ENCODE peak calls at places on chromosomes 11 and 22, in ten cellular contexts. One of them, this sample, is unnamed.
A peak's percentile ranks its signal among the peaks of the same experiment; 100 is the strongest.

GRCh38 chr11:8028766-8029165 is 41.6 kb downstream of the EIF3F start:
- DNase-seq in stomach: no peak
- DNase-seq in endothelial cell of umbilical vein: no peak
- DNase-seq in sigmoid colon: no peak
- DNase-seq in K562: no peak
- DNase-seq in transverse colon: no peak
- DNase-seq in HepG2: no peak
- DNase-seq in HCT116: no peak
- DNase-seq in prostate gland: no peak
- DNase-seq in breast epithelium: no peak
- DNase-seq in this sample: peak; percentile 27

GRCh38 chr11:117384045-117384444 is 56.4 kb downstream of the CEP164 start:
- DNase-seq in breast epithelium: no peak
- DNase-seq in transverse colon: no peak
- DNase-seq in HCT116: no peak
- DNase-seq in prostate gland: no peak
- DNase-seq in endothelial cell of umbilical vein: peak; percentile 36
- DNase-seq in K562: no peak
- DNase-seq in stomach: no peak
- DNase-seq in HepG2: peak; percentile 13
- DNase-seq in sigmoid colon: peak; percentile 7
- DNase-seq in this sample: no peak

GRCh38 chr22:48585916-48586798 is 1241.5 kb downstream of the BRD1 start:
- DNase-seq in endothelial cell of umbilical vein: no peak
- DNase-seq in stomach: no peak
- DNase-seq in prostate gland: no peak
- DNase-seq in HCT116: no peak
- DNase-seq in transverse colon: no peak
- DNase-seq in HepG2: no peak
- DNase-seq in K562: no peak
- DNase-seq in breast epithelium: no peak
- DNase-seq in sigmoid colon: no peak
- DNase-seq in this sample: no peak

GRCh38 chr11:70877151-70877550 is 375.2 kb downstream of the SHANK2 start:
- DNase-seq in stomach: no peak
- DNase-seq in HepG2: no peak
- DNase-seq in HCT116: no peak
- DNase-seq in prostate gland: no peak
- DNase-seq in transverse colon: no peak
- DNase-seq in sigmoid colon: no peak
- DNase-seq in endothelial cell of umbilical vein: no peak
- DNase-seq in breast epithelium: no peak
- DNase-seq in K562: no peak
- DNase-seq in this sample: no peak

GRCh38 chr22:43110927-43111623 is 525 bp downstream of the BIK start:
- DNase-seq in HepG2: no peak
- DNase-seq in sigmoid colon: no peak
- DNase-seq in breast epithelium: peak; percentile 72
- DNase-seq in transverse colon: peak; percentile 66
- DNase-seq in stomach: peak; percentile 76
- DNase-seq in HCT116: no peak
- DNase-seq in K562: peak; percentile 15
- DNase-seq in prostate gland: peak; percentile 57
- DNase-seq in endothelial cell of umbilical vein: no peak
- DNase-seq in this sample: peak; percentile 84

GRCh38 chr22:46671824-46672432 is 51.7 kb downstream of the GRAMD4 start:
- DNase-seq in prostate gland: no peak
- DNase-seq in HepG2: no peak
- DNase-seq in breast epithelium: no peak
- DNase-seq in sigmoid colon: no peak
- DNase-seq in transverse colon: no peak
- DNase-seq in endothelial cell of umbilical vein: no peak
- DNase-seq in HCT116: no peak
- DNase-seq in stomach: no peak
- DNase-seq in K562: no peak
- DNase-seq in this sample: no peak

GRCh38 chr22:48135641-48136040 is 1373.2 kb downstream of the TBC1D22A start:
- DNase-seq in stomach: no peak
- DNase-seq in sigmoid colon: no peak
- DNase-seq in endothelial cell of umbilical vein: no peak
- DNase-seq in HepG2: no peak
- DNase-seq in transverse colon: no peak
- DNase-seq in prostate gland: no peak
- DNase-seq in breast epithelium: no peak
- DNase-seq in K562: no peak
- DNase-seq in HCT116: no peak
- DNase-seq in this sample: no peak

GRCh38 chr11:1618231-1618630 is 3.7 kb downstream of the KRTAP5-4 start:
- DNase-seq in endothelial cell of umbilical vein: no peak
- DNase-seq in stomach: no peak
- DNase-seq in HepG2: no peak
- DNase-seq in prostate gland: no peak
- DNase-seq in breast epithelium: no peak
- DNase-seq in sigmoid colon: no peak
- DNase-seq in HCT116: no peak
- DNase-seq in transverse colon: no peak
- DNase-seq in K562: no peak
- DNase-seq in this sample: no peak

GRCh38 chr11:122791411-122791810 is 46.9 kb upstream of the CRTAM start:
- DNase-seq in HepG2: no peak
- DNase-seq in breast epithelium: no peak
- DNase-seq in sigmoid colon: no peak
- DNase-seq in stomach: no peak
- DNase-seq in HCT116: no peak
- DNase-seq in endothelial cell of umbilical vein: no peak
- DNase-seq in K562: no peak
- DNase-seq in prostate gland: no peak
- DNase-seq in transverse colon: no peak
- DNase-seq in this sample: no peak

GRCh38 chr22:29766632-29767288 is at the start of gene ZMAT5:
- DNase-seq in HCT116: peak; percentile 97
- DNase-seq in breast epithelium: peak; percentile 96
- DNase-seq in endothelial cell of umbilical vein: peak; percentile 96
- DNase-seq in transverse colon: peak; percentile 96
- DNase-seq in stomach: peak; percentile 97
- DNase-seq in prostate gland: peak; percentile 97
- DNase-seq in HepG2: peak; percentile 96
- DNase-seq in K562: peak; percentile 90
- DNase-seq in sigmoid colon: peak; percentile 97
- DNase-seq in this sample: peak; percentile 98
- TF ChIP-seq POLR2AphosphoS5 in HCT116: peak; percentile 91
- TF ChIP-seq POLR2AphosphoS5 in breast epithelium: peak; percentile 36
- TF ChIP-seq POLR2AphosphoS5 in endothelial cell of umbilical vein: peak; percentile 45
- TF ChIP-seq POLR2AphosphoS5 in transverse colon: peak; percentile 93
- TF ChIP-seq POLR2AphosphoS5 in stomach: peak; percentile 74
- TF ChIP-seq POLR2AphosphoS5 in prostate gland: peak; percentile 96
- TF ChIP-seq POLR2AphosphoS5 in HepG2: peak; percentile 75
- TF ChIP-seq POLR2AphosphoS5 in K562: peak; percentile 41
- TF ChIP-seq POLR2AphosphoS5 in sigmoid colon: peak; percentile 80
- TF ChIP-seq POLR2AphosphoS5 in this sample: peak; percentile 89

GRCh38 chr11:27705873-27706820 is 5.9 kb upstream of the BDNF start:
- DNase-seq in breast epithelium: no peak
- DNase-seq in K562: peak; percentile 60
- DNase-seq in endothelial cell of umbilical vein: peak; percentile 6
- DNase-seq in HCT116: no peak
- DNase-seq in transverse colon: no peak
- DNase-seq in sigmoid colon: no peak
- DNase-seq in prostate gland: no peak
- DNase-seq in HepG2: peak; percentile 20
- DNase-seq in stomach: no peak
- DNase-seq in this sample: no peak
- H3K4me1 ChIP-seq in breast epithelium: peaks cover 4% of the 10 kb centered on the region
- H3K4me1 ChIP-seq in K562: no peaks in the 10 kb centered on the region
- H3K4me1 ChIP-seq in endothelial cell of umbilical vein: no peaks in the 10 kb centered on the region
- H3K4me1 ChIP-seq in HCT116: peaks cover 22% of the 10 kb centered on the region
- H3K4me1 ChIP-seq in transverse colon: peaks cover 3% of the 10 kb centered on the region
- H3K4me1 ChIP-seq in sigmoid colon: peaks cover 9% of the 10 kb centered on the region
- H3K4me1 ChIP-seq in prostate gland: no peaks in the 10 kb centered on the region
- H3K4me1 ChIP-seq in HepG2: peaks cover 5% of the 10 kb centered on the region
- H3K4me1 ChIP-seq in stomach: peaks cover 8% of the 10 kb centered on the region
- H3K4me1 ChIP-seq in this sample: peaks cover 4% of the 10 kb centered on the region

DNA sequence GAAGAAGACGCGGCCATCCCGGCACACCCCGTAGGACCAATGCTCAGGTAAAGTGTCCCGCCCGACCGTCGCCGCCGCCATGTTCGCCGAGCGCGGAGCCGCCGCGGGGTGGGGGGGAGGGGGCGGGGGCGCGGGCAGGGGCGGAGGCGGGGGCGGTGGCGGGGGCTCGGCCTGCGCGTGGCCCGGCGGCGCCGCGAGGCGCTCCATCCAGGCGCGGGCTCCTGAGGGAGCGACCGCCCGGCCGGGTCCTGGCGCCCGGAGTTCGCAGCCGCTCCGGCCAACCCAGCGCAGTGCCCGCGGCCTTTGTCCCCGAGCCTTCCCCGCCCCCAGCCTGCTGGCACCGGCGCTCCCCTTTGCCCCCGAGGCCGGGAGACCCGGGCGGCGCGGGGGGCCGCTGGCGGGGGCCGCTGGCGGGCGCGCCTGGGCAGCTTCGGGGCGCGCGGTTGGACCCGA is at the start of gene PLEKHA7:
- DNase-seq in transverse colon: peak; percentile 31
- DNase-seq in stomach: peak; percentile 34
- DNase-seq in HCT116: no peak
- DNase-seq in HepG2: peak; percentile 28
- DNase-seq in prostate gland: no peak
- DNase-seq in K562: peak; percentile 48
- DNase-seq in breast epithelium: no peak
- DNase-seq in sigmoid colon: peak; percentile 47
- DNase-seq in endothelial cell of umbilical vein: no peak
- DNase-seq in this sample: peak; percentile 68
- TF ChIP-seq POLR2A in transverse colon: no peak
- TF ChIP-seq POLR2A in stomach: no peak
- TF ChIP-seq POLR2A in HCT116: no peak
- TF ChIP-seq POLR2A in HepG2: peak; percentile 50
- TF ChIP-seq POLR2A in prostate gland: no peak
- TF ChIP-seq POLR2A in K562: no peak
- TF ChIP-seq POLR2A in breast epithelium: no peak
- TF ChIP-seq POLR2A in sigmoid colon: no peak
- TF ChIP-seq POLR2A in endothelial cell of umbilical vein: no peak
- TF ChIP-seq POLR2A in this sample: no peak

GRCh38 chr22:36327922-36328551 is 59.7 kb downstream of the MYH9 start:
- DNase-seq in prostate gland: peak; percentile 72
- DNase-seq in endothelial cell of umbilical vein: peak; percentile 54
- DNase-seq in transverse colon: no peak
- DNase-seq in HCT116: no peak
- DNase-seq in K562: no peak
- DNase-seq in stomach: no peak
- DNase-seq in sigmoid colon: peak; percentile 90
- DNase-seq in HepG2: no peak
- DNase-seq in breast epithelium: no peak
- DNase-seq in this sample: no peak

GRCh38 chr22:36330655-36331305 is 57.0 kb downstream of the MYH9 start:
- DNase-seq in HCT116: no peak
- DNase-seq in transverse colon: no peak
- DNase-seq in endothelial cell of umbilical vein: peak; percentile 78
- DNase-seq in K562: no peak
- DNase-seq in stomach: no peak
- DNase-seq in sigmoid colon: no peak
- DNase-seq in breast epithelium: no peak
- DNase-seq in HepG2: no peak
- DNase-seq in prostate gland: peak; percentile 62
- DNase-seq in this sample: peak; percentile 84

GRCh38 chr22:36328635-36329216 is 59.0 kb downstream of the MYH9 start:
- DNase-seq in sigmoid colon: peak; percentile 94
- DNase-seq in stomach: peak; percentile 61
- DNase-seq in K562: peak; percentile 32
- DNase-seq in breast epithelium: peak; percentile 78
- DNase-seq in endothelial cell of umbilical vein: peak; percentile 84
- DNase-seq in prostate gland: peak; percentile 61
- DNase-seq in transverse colon: peak; percentile 56
- DNase-seq in HepG2: no peak
- DNase-seq in HCT116: no peak
- DNase-seq in this sample: peak; percentile 85

GRCh38 chr22:36330127-36330526 is 57.6 kb downstream of the MYH9 start:
- DNase-seq in breast epithelium: no peak
- DNase-seq in transverse colon: no peak
- DNase-seq in HepG2: no peak
- DNase-seq in K562: no peak
- DNase-seq in HCT116: no peak
- DNase-seq in endothelial cell of umbilical vein: no peak
- DNase-seq in prostate gland: no peak
- DNase-seq in sigmoid colon: no peak
- DNase-seq in stomach: no peak
- DNase-seq in this sample: no peak

GRCh38 chr22:36329217-36330078 is 58.3 kb downstream of the MYH9 start:
- DNase-seq in transverse colon: peak; percentile 60
- DNase-seq in K562: peak; percentile 56
- DNase-seq in HepG2: peak; percentile 89
- DNase-seq in sigmoid colon: no peak
- DNase-seq in stomach: peak; percentile 51
- DNase-seq in HCT116: peak; percentile 52
- DNase-seq in prostate gland: peak; percentile 94
- DNase-seq in breast epithelium: peak; percentile 81
- DNase-seq in endothelial cell of umbilical vein: peak; percentile 95
- DNase-seq in this sample: peak; percentile 78
- TF ChIP-seq POLR2AphosphoS5 in transverse colon: peak; percentile 75
- TF ChIP-seq POLR2AphosphoS5 in K562: no peak
- TF ChIP-seq POLR2AphosphoS5 in HepG2: no peak
- TF ChIP-seq POLR2AphosphoS5 in sigmoid colon: peak; percentile 71
- TF ChIP-seq POLR2AphosphoS5 in stomach: peak; percentile 86
- TF ChIP-seq POLR2AphosphoS5 in HCT116: no peak
- TF ChIP-seq POLR2AphosphoS5 in prostate gland: peak; percentile 97
- TF ChIP-seq POLR2AphosphoS5 in breast epithelium: peak; percentile 37
- TF ChIP-seq POLR2AphosphoS5 in endothelial cell of umbilical vein: peak; percentile 84
- TF ChIP-seq POLR2AphosphoS5 in this sample: peak; percentile 74

GRCh38 chr22:36279219-36279666 is 26.3 kb downstream of the APOL1 start:
- DNase-seq in stomach: no peak
- DNase-seq in breast epithelium: no peak
- DNase-seq in endothelial cell of umbilical vein: no peak
- DNase-seq in K562: no peak
- DNase-seq in sigmoid colon: no peak
- DNase-seq in HepG2: peak; percentile 88
- DNase-seq in prostate gland: no peak
- DNase-seq in HCT116: no peak
- DNase-seq in transverse colon: no peak
- DNase-seq in this sample: no peak
- H3K4me1 ChIP-seq in stomach: peaks cover 11% of the 10 kb centered on the region
- H3K4me1 ChIP-seq in breast epithelium: no peaks in the 10 kb centered on the region
- H3K4me1 ChIP-seq in endothelial cell of umbilical vein: no peaks in the 10 kb centered on the region
- H3K4me1 ChIP-seq in K562: no peaks in the 10 kb centered on the region
- H3K4me1 ChIP-seq in sigmoid colon: peaks cover 29% of the 10 kb centered on the region
- H3K4me1 ChIP-seq in HepG2: peaks cover 47% of the 10 kb centered on the region
- H3K4me1 ChIP-seq in prostate gland: peaks cover 3% of the 10 kb centered on the region
- H3K4me1 ChIP-seq in HCT116: no peaks in the 10 kb centered on the region
- H3K4me1 ChIP-seq in transverse colon: peaks cover 6% of the 10 kb centered on the region
- H3K4me1 ChIP-seq in this sample: peaks cover 23% of the 10 kb centered on the region

DNA sequence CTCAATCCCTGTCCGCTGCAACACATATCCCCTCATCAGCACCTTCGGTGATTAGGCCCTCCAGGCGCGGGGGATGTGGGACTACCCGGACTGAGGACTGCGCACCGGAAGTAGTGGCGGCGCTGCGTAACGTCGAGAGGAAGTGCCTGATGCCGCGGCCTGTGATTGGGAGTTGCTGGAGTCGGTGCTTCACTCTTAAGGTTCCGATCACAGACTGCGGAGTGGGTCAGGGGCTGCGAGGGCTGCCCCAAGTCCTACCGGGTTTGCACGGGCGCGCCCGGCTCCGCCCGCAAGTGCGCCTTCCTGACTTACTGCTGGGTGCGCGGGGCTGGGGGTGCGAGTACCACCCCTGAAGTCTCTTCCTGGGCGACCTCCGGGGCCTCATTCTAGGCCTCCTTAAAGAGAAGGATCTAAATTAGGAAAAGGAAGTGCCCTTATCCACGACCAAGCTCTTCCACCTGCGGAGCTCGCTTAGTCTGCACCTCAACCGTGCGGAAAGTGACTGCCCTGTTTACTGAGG is at the start of gene ALKBH3:
- DNase-seq in endothelial cell of umbilical vein: peak; percentile 91
- DNase-seq in K562: peak; percentile 79
- DNase-seq in prostate gland: peak; percentile 86
- DNase-seq in stomach: peak; percentile 95
- DNase-seq in sigmoid colon: peak; percentile 96
- DNase-seq in HCT116: peak; percentile 87
- DNase-seq in transverse colon: peak; percentile 93
- DNase-seq in breast epithelium: peak; percentile 90
- DNase-seq in HepG2: peak; percentile 86
- DNase-seq in this sample: peak; percentile 96
- TF ChIP-seq POLR2A in endothelial cell of umbilical vein: no peak
- TF ChIP-seq POLR2A in K562: peak; percentile 72
- TF ChIP-seq POLR2A in prostate gland: no peak
- TF ChIP-seq POLR2A in stomach: no peak
- TF ChIP-seq POLR2A in sigmoid colon: no peak
- TF ChIP-seq POLR2A in HCT116: peak; percentile 57
- TF ChIP-seq POLR2A in transverse colon: peak; percentile 29
- TF ChIP-seq POLR2A in breast epithelium: no peak
- TF ChIP-seq POLR2A in HepG2: peak; percentile 48
- TF ChIP-seq POLR2A in this sample: no peak